ENCODE peak calls at places on chromosome 6, in eight cellular contexts. W, V, S, Z, I, D, A and U are unnamed samples.

GRCh38 chr6:26211963-26212362 is 124.7 kb downstream of the HFE start:
- DNase-seq in W (no peak), V (no peak), S (no peak), Z (no peak), I (no peak), D (no peak), A (no peak), U (no peak)

GRCh38 chr6:2237001-2237400 is 8.4 kb downstream of the GMDS start:
- DNase-seq in W (peak; percentile 96), V (no peak), S (peak; percentile 90), Z (peak; percentile 83), I (no peak), D (peak; percentile 69), A (peak; percentile 27), U (no peak)

GRCh38 chr6:163999475-164000125 is 585.1 kb downstream of the QKI start:
- DNase-seq in W (no peak), V (no peak), S (peak; percentile 9), Z (peak; percentile 13), I (no peak), D (no peak), A (no peak), U (no peak)

GRCh38 chr6:41736207-41736710 is 851 bp upstream of the TFEB start:
- DNase-seq in W (no peak), V (no peak), S (no peak), Z (no peak), I (no peak), D (no peak), A (no peak), U (no peak)

GRCh38 chr6:7891098-7891872 is 19.3 kb downstream of the TXNDC5 start:
- DNase-seq in W (no peak), V (no peak), S (no peak), Z (no peak), I (no peak), D (no peak), A (no peak), U (no peak)

GRCh38 chr6:154932562-154933027 is 62.5 kb upstream of the TIAM2 start:
- DNase-seq in W (peak; percentile 61), V (peak; percentile 47), S (peak; percentile 53), Z (peak; percentile 68), I (no peak), D (peak; percentile 95), A (peak; percentile 6), U (peak; percentile 42)

GRCh38 chr6:93992976-93993375 is 573.6 kb upstream of the EPHA7 start:
- DNase-seq in W (no peak), V (no peak), S (no peak), Z (peak; percentile 46), I (no peak), D (no peak), A (no peak), U (no peak)

GRCh38 chr6:89993411-89993810 is 99.1 kb downstream of the GJA10 start:
- DNase-seq in W (no peak), V (no peak), S (no peak), Z (no peak), I (no peak), D (no peak), A (no peak), U (no peak)

GRCh38 chr6:151111670-151112069 is 128.1 kb upstream of the AKAP12 start:
- DNase-seq in W (no peak), V (no peak), S (no peak), Z (no peak), I (no peak), D (peak; percentile 12), A (no peak), U (no peak)

GRCh38 chr6:163955752-163956151 is 541.2 kb downstream of the QKI start:
- DNase-seq in W (no peak), V (no peak), S (no peak), Z (no peak), I (no peak), D (no peak), A (no peak), U (no peak)

GRCh38 chr6:137493218-137494038 is 766 bp downstream of the OLIG3 start:
- DNase-seq in W (no peak), V (no peak), S (no peak), Z (no peak), I (peak; percentile 61), D (no peak), A (no peak), U (no peak)

GRCh38 chr6:158852312-158853071 is 33.3 kb upstream of the EZR start:
- DNase-seq in W (peak; percentile 29), V (no peak), S (no peak), Z (no peak), I (no peak), D (no peak), A (no peak), U (no peak)

GRCh38 chr6:23218751-23219150 is 649.4 kb downstream of the HDGFL1 start:
- DNase-seq in W (no peak), V (no peak), S (no peak), Z (no peak), I (no peak), D (no peak), A (no peak), U (no peak)

GRCh38 chr6:78867020-78867369 is 356 bp upstream of the IRAK1BP1 start:
- DNase-seq in W (no peak), V (no peak), S (no peak), Z (no peak), I (peak; percentile 19), D (no peak), A (no peak), U (no peak)

GRCh38 chr6:78867370-78868040 is at the start of gene IRAK1BP1:
- DNase-seq in W (peak; percentile 63), V (peak; percentile 91), S (peak; percentile 84), Z (peak; percentile 86), I (peak; percentile 83), D (peak; percentile 45), A (peak; percentile 81), U (peak; percentile 51)

GRCh38 chr6:78864957-78865356 is 2.4 kb upstream of the IRAK1BP1 start:
- DNase-seq in W (no peak), V (no peak), S (no peak), Z (no peak), I (no peak), D (no peak), A (no peak), U (no peak)

GRCh38 chr6:78863576-78863975 is 3.8 kb upstream of the IRAK1BP1 start:
- DNase-seq in W (no peak), V (no peak), S (no peak), Z (no peak), I (no peak), D (no peak), A (no peak), U (no peak)

GRCh38 chr6:78861509-78861908 is 5.8 kb upstream of the IRAK1BP1 start:
- DNase-seq in W (peak; percentile 12), V (no peak), S (no peak), Z (peak; percentile 44), I (no peak), D (no peak), A (no peak), U (no peak)
- TF ChIP-seq CTCF in W (peak; percentile 24), V (no peak), S (no peak), Z (peak; percentile 48), I (no peak), D (no peak), A (no peak), U (no peak)

GRCh38 chr6:13418838-13419237 is 68.6 kb downstream of the GFOD1 start:
- DNase-seq in W (no peak), V (no peak), S (no peak), Z (no peak), I (no peak), D (no peak), A (no peak), U (no peak)

GRCh38 chr6:13420269-13420668 is 67.1 kb downstream of the GFOD1 start:
- DNase-seq in W (no peak), V (no peak), S (peak; percentile 42), Z (no peak), I (no peak), D (no peak), A (no peak), U (no peak)

GRCh38 chr6:13421425-13422057 is 65.9 kb downstream of the GFOD1 start:
- DNase-seq in W (no peak), V (no peak), S (no peak), Z (no peak), I (no peak), D (no peak), A (no peak), U (no peak)

GRCh38 chr6:13419422-13419821 is 68.0 kb downstream of the GFOD1 start:
- DNase-seq in W (no peak), V (no peak), S (no peak), Z (no peak), I (no peak), D (no peak), A (no peak), U (no peak)

DNA sequence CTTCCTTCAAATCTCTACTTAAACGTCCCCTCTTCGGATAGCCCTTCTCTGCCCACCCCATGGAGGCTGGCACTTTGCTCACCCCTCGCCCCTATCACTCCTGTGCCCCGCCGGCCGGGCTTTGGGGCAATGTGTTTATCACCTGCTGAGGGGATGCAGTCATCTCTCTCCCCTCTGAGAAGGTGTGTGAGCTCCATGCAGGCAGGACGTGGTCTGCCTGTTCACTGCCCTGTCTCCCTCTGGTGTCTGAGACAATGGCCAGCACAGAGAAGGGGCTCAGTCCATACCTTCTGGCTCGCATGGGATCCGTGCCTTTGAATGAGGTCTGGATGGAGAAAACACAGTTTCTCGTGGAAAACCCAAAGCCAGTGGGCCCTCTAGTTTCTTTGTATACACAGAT is 67.6 kb downstream of the GFOD1 start:
- DNase-seq in W (no peak), V (no peak), S (no peak), Z (no peak), I (no peak), D (no peak), A (no peak), U (no peak)
- TF ChIP-seq CTCF in W (no peak), V (no peak), S (no peak), Z (no peak), I (no peak), D (no peak), A (no peak), U (no peak)

GRCh38 chr6:170578909-170579308 is 5.5 kb downstream of the PDCD2 start:
- DNase-seq in W (no peak), V (no peak), S (no peak), Z (no peak), I (no peak), D (no peak), A (no peak), U (no peak)

GRCh38 chr6:170572704-170573466 is 11.6 kb downstream of the PDCD2 start:
- DNase-seq in W (no peak), V (no peak), S (peak; percentile 46), Z (no peak), I (no peak), D (no peak), A (no peak), U (no peak)

DNA sequence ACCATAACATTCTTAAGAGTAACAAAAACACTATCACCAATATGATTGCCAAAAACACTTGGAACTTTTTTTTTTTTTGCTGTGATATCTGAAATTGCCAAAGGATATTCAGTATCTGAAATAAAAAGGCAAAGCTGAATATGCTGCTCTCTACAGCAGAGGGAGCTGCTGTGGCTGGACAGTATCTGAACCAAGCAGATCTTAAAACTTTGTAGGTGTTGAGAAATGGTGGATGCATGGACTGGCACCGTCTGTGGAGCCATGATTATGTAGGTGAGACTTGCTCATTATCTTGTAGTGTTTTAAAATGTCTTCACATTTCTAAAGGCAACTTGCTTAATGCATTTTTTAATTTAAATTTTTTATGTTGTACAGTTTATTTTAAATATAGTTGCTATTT is 9.2 kb downstream of the PDCD2 start:
- DNase-seq in W (peak; percentile 24), V (peak; percentile 12), S (peak; percentile 26), Z (peak; percentile 50), I (no peak), D (no peak), A (no peak), U (no peak)
- TF ChIP-seq CTCF in W (no peak), V (peak; percentile 43), S (peak; percentile 36), Z (peak; percentile 69), I (peak; percentile 10), D (peak; percentile 35), A (no peak), U (peak; percentile 29)

GRCh38 chr6:167293590-167294091 is 2.5 kb downstream of the UNC93A start:
- DNase-seq in W (no peak), V (no peak), S (no peak), Z (no peak), I (no peak), D (no peak), A (no peak), U (no peak)
- TF ChIP-seq CTCF in W (no peak), V (no peak), S (no peak), Z (no peak), I (no peak), D (no peak), A (no peak), U (no peak)